ENCODE peak calls at places on chromosomes 4 and X, in five cellular contexts. X is HCT116, P is H1, U is HepG2, N is K562. L is an unnamed sample.

GRCh38 chrX:108020631-108021030 is 24.2 kb upstream of the VSIG1 start:
- DNase-seq in X (peak; percentile 4), N (peak; percentile 11), U (no peak), P (no peak), L (no peak)

GRCh38 chrX:64205441-64205734 is at the start of gene AMER1:
- DNase-seq in U (no peak), P (no peak), X (no peak), N (no peak), L (no peak)

GRCh38 chr4:59960143-59960542 is 1240.0 kb upstream of the ADGRL3 start:
- DNase-seq in X (no peak), P (no peak), N (no peak), U (no peak), L (no peak)

GRCh38 chr4:78529569-78530209 is 21.9 kb upstream of the ANXA3 start:
- DNase-seq in N (no peak), U (no peak), X (no peak), P (no peak), L (no peak)

GRCh38 chrX:10395179-10395578 is 225.2 kb downstream of the MID1 start:
- DNase-seq in P (no peak), X (no peak), U (no peak), N (no peak), L (no peak)

GRCh38 chr4:170391066-170391754 is 301.5 kb upstream of the AADAT start:
- DNase-seq in P (no peak), N (no peak), X (no peak), U (no peak), L (no peak)

GRCh38 chr4:111854494-111855087 is 290.7 kb upstream of the FAM241A start:
- DNase-seq in U (peak; percentile 10), P (no peak), N (peak; percentile 23), X (peak; percentile 39), L (no peak)

GRCh38 chr4:158484173-158484885 is 37.4 kb upstream of the RXFP1 start:
- DNase-seq in U (no peak), X (no peak), P (no peak), N (no peak), L (no peak)

GRCh38 chr4:108210989-108211725 is 42.4 kb upstream of the LEF1 start:
- DNase-seq in X (no peak), U (no peak), P (no peak), N (no peak), L (no peak)

GRCh38 chr4:155592568-155593343 is 73.9 kb upstream of the GUCY1A1 start:
- DNase-seq in U (no peak), N (no peak), X (no peak), P (no peak), L (no peak)

GRCh38 chr4:112515278-112516075 is 503 bp downstream of the NEUROG2 start:
- DNase-seq in U (no peak), X (no peak), N (peak; percentile 41), P (peak; percentile 79), L (no peak)

GRCh38 chrX:108313662-108314061 is 124.6 kb downstream of the COL4A6 start:
- DNase-seq in N (no peak), U (no peak), P (no peak), X (no peak), L (no peak)

GRCh38 chrX:2351321-2351720 is 149.5 kb downstream of the DHRSX start:
- DNase-seq in N (no peak), U (no peak), P (no peak), X (no peak), L (no peak)

GRCh38 chr4:87839309-87839946 is 6.7 kb downstream of the MEPE start:
- DNase-seq in U (no peak), X (no peak), P (no peak), N (peak; percentile 31), L (no peak)

GRCh38 chr4:69522554-69522953 is 26.8 kb upstream of the UGT2B4 start:
- DNase-seq in U (no peak), X (no peak), N (no peak), P (no peak), L (no peak)

GRCh38 chrX:131762802-131763234 is 218.9 kb downstream of the OR13H1 start:
- DNase-seq in X (no peak), U (no peak), P (no peak), N (peak; percentile 6), L (peak; percentile 80)

GRCh38 chr4:129240816-129241215 is 144.9 kb downstream of the C4orf33 start:
- DNase-seq in P (no peak), X (no peak), N (no peak), U (no peak), L (no peak)

GRCh38 chr4:1199556-1200331 is 27.4 kb upstream of the SPON2 start:
- DNase-seq in N (no peak), X (no peak), U (no peak), P (no peak), L (no peak)

GRCh38 chrX:134542485-134542884 is 82.5 kb downstream of the HPRT1 start:
- DNase-seq in P (no peak), N (no peak), U (no peak), X (no peak), L (no peak)

GRCh38 chrX:134803551-134804183 is 145.4 kb upstream of the PLAC1 start:
- DNase-seq in U (peak; percentile 31), N (peak; percentile 12), X (no peak), P (no peak), L (no peak)

GRCh38 chr4:12636191-12636590 is 847.9 kb downstream of the RAB28 start:
- DNase-seq in P (no peak), U (no peak), N (no peak), X (no peak), L (no peak)

GRCh38 chrX:38804481-38805293 is 3.4 kb downstream of the MID1IP1 start:
- DNase-seq in X (no peak), P (peak; percentile 45), U (no peak), N (peak; percentile 35), L (no peak)

GRCh38 chr4:1201851-1202525 is 29.6 kb upstream of the SPON2 start:
- DNase-seq in X (no peak), U (no peak), N (no peak), P (no peak), L (peak; percentile 65)

GRCh38 chr4:118888666-118889312 is at the start of gene SYNPO2:
- DNase-seq in P (peak; percentile 85), U (no peak), X (peak; percentile 57), N (no peak), L (no peak)

GRCh38 chr4:8323947-8324555 is 54.5 kb downstream of the HTRA3 start:
- DNase-seq in N (no peak), P (peak; percentile 30), X (no peak), U (no peak), L (no peak)
- TF ChIP-seq SRF in N (no peak), P (no peak), X (no peak), U (no peak), L (no peak)

GRCh38 chrX:155069414-155069813 is 1.5 kb downstream of the CMC4 start:
- DNase-seq in X (no peak), N (no peak), U (no peak), P (no peak), L (no peak)

GRCh38 chrX:155071694-155072215 is 447 bp downstream of the BRCC3 start:
- DNase-seq in X (no peak), N (no peak), P (no peak), U (no peak), L (no peak)

GRCh38 chrX:155070663-155070974 is 317 bp downstream of the CMC4 start:
- DNase-seq in X (no peak), N (no peak), P (no peak), U (no peak), L (no peak)

GRCh38 chrX:155070038-155070437 is 898 bp downstream of the CMC4 start:
- DNase-seq in P (no peak), N (no peak), X (no peak), U (no peak), L (no peak)

GRCh38 chrX:155070975-155071693 is at the start of the genes BRCC3, CMC4 and MTCP1:
- DNase-seq in N (peak; percentile 92), U (peak; percentile 65), X (peak; percentile 60), P (peak; percentile 69), L (peak; percentile 35)
- TF ChIP-seq SRF in N (no peak), U (no peak), X (no peak), P (no peak), L (no peak)

GRCh38 chr4:120291541-120291940 is 224.9 kb upstream of the MAD2L1 start:
- DNase-seq in U (no peak), P (no peak), X (no peak), N (no peak), L (no peak)

GRCh38 chr4:120290553-120290952 is 223.9 kb upstream of the MAD2L1 start:
- DNase-seq in P (no peak), X (no peak), U (no peak), N (no peak), L (no peak)

GRCh38 chr4:120293341-120293740 is 226.7 kb upstream of the MAD2L1 start:
- DNase-seq in X (no peak), U (no peak), P (no peak), N (no peak), L (no peak)
- TF ChIP-seq SRF in X (no peak), U (no peak), P (no peak), N (no peak), L (no peak)

GRCh38 chrX:6184900-6185515 is 43.7 kb downstream of the NLGN4X start:
- DNase-seq in N (no peak), P (no peak), X (no peak), U (no peak), L (no peak)
- TF ChIP-seq SRF in N (no peak), P (no peak), X (no peak), U (no peak), L (no peak)